ENCODE peak calls at places on chromosomes 5 and 9, in six cellular contexts. R is mucosa of descending colon, W is cardiac muscle cell, J is IMR-90, N is psoas muscle, S is MM.1S. F is an unnamed sample.

GRCh38 chr9:8600914-8601680 is 801.5 kb upstream of the DMAC1 start:
- DNase-seq in J (no peak), N (no peak), S (no peak), W (no peak), R (no peak), F (no peak)

GRCh38 chr5:39264528-39264927 is 45.2 kb upstream of the FYB1 start:
- DNase-seq in R (no peak), S (peak), N (no peak), J (no peak), W (no peak), F (no peak)

GRCh38 chr5:160180931-160181330 is 48.4 kb upstream of the FABP6 start:
- DNase-seq in N (no peak), S (no peak), W (no peak), J (no peak), R (no peak), F (no peak)

GRCh38 chr9:98331536-98332259 is 76.2 kb upstream of the TBC1D2 start:
- DNase-seq in N (no peak), R (no peak), W (no peak), S (no peak), J (peak), F (peak)

GRCh38 chr5:61055434-61056006 is 106.7 kb downstream of the SMIM15 start:
- DNase-seq in J (peak), W (peak), N (no peak), S (peak), R (no peak), F (no peak)

GRCh38 chr5:178093129-178093528 is 20.2 kb upstream of the N4BP3 start:
- DNase-seq in J (no peak), N (no peak), W (no peak), S (no peak), R (no peak), F (no peak)

GRCh38 chr5:132387649-132388117 is 18.2 kb downstream of the SLC22A5 start:
- DNase-seq in J (peak), S (no peak), W (peak), N (peak), R (peak), F (peak)

GRCh38 chr5:141492168-141492885 is 3.4 kb downstream of the PCDHGC5 start:
- DNase-seq in J (no peak), W (no peak), S (no peak), N (no peak), R (no peak), F (no peak)

GRCh38 chr9:134663753-134664415 is 22.3 kb downstream of the COL5A1 start:
- DNase-seq in S (no peak), J (no peak), N (peak), W (no peak), R (no peak), F (no peak)

DNA sequence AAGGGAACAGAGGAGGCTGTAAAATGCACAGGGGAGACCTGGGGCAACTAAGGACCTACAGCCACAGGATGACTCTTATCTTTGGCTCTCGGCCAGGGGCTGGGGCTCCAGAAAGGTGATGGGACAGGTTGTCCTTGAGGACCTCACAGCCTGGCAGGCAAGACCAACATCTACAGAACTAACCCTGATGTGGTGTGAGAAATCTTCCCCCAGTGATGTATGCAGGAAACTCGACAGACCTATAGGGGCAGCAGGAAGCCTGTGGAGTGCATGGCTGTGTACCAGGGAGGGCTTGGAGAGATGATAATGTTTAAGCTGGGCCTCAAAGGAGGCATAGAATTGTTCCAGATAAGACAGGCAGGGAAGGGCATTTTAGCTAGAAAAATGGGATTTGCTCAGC is 68.4 kb upstream of the SLC25A51 start:
- DNase-seq in R (peak), S (no peak), N (no peak), J (peak), W (no peak), F (no peak)
- TF ChIP-seq CTCF in R (no peak), S (no peak), N (no peak), J (peak), W (peak), F (peak)

GRCh38 chr5:59450245-59450644 is 443.3 kb downstream of the PDE4D start:
- DNase-seq in J (no peak), N (no peak), W (no peak), S (no peak), R (no peak), F (no peak)
- TF ChIP-seq CTCF in J (no peak), N (peak), W (peak), S (peak), R (no peak), F (peak)

DNA sequence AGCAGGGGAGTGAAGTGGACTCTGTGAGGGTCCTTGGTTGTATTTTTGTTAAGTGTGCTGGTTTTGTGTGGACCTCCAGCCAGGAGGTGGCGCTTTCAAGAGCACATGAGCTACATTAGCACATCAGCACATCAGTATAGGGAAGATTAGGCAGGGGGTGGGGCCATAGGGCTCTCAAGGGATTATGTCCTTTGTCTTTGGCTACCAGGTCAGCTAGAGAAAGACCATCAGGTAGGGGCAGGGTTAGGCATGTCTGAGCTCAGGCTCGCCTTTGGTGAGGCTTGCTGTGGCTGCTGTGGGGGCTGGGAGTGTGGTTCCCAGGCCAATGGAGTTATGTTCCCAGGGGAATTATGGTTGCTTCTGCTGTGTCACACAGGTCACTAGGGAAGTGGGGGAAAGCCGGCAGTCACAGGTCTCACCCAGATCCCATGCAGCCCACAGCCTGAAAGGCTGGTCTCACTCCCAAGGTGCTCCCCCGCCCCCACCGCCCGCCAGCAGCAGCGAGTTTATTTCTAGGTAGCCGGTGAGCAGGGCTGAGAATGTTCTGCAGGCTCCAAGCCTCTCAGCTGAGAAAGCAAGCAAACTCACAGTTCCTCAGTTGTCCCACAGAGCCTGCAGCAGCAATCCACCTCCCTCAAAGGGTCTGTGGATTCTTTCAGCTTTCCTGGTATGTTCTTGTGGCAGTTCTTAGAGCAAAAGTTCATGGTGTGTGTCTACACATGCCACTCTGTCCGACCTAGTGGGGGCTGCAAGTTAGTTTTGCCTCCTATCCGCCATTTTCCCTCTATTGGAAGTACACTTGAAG is 13.7 kb downstream of the OR1J1 start:
- DNase-seq in J (no peak), S (peak), R (no peak), N (no peak), W (no peak), F (no peak)
- TF ChIP-seq CTCF in J (no peak), S (peak), R (no peak), N (no peak), W (peak), F (no peak)

GRCh38 chr5:134132372-134133212 is 18.1 kb downstream of the TCF7 start:
- DNase-seq in J (no peak), R (peak), W (no peak), N (no peak), S (no peak), F (no peak)
- TF ChIP-seq CTCF in J (no peak), R (no peak), W (peak), N (no peak), S (no peak), F (no peak)

DNA sequence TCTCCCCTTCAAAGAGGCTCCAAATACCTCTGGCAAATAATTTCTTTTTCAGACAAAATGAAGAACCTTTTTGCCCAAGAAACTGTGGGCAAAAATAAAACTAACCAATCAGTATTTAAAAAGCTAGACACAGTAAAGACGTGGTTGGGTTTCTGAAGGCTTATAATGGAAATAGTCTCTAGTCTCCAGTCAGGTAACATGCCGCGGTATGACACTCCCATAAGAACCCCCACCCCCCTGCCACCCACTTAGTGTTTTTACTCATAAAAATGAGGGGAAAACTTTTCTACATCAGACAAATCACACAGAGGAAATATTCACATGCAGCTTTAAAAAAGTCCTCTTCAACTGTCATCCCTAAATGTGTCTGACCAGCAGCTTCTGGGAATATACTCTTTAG is 105.3 kb downstream of the THBS4 start:
- DNase-seq in R (no peak), W (no peak), N (no peak), S (no peak), J (no peak), F (no peak)
- TF ChIP-seq CTCF in R (no peak), W (no peak), N (no peak), S (no peak), J (no peak), F (no peak)